ENCODE peak calls at places on chromosome 4, in nine cellular contexts. S is fibroblast of mammary gland, Q is WTC11, X is progenitor cell of endocrine pancreas, B is lung, Z is WERI-Rb-1, O is AG09319, N is GM12865, C is fibroblast of villous mesenchyme. T is an unnamed sample.

GRCh38 chr4:76782837-76783236 is 115.1 kb downstream of the SOWAHB start:
- DNase-seq in X (no peak), O (peak), Z (no peak), Q (no peak), C (peak), B (no peak), S (peak), N (no peak), T (peak)

GRCh38 chr4:143358923-143359694 is 22.4 kb downstream of the GAB1 start:
- DNase-seq in N (peak), S (peak), Z (no peak), B (peak), C (peak), Q (no peak), O (no peak), X (no peak), T (peak)

GRCh38 chr4:42995343-42995944 is 102.9 kb downstream of the GRXCR1 start:
- DNase-seq in X (no peak), B (no peak), C (peak), S (peak), O (no peak), N (peak), Q (no peak), Z (peak), T (peak)

GRCh38 chr4:147409350-147409749 is 71.5 kb upstream of the EDNRA start:
- DNase-seq in C (peak), Z (no peak), S (peak), N (no peak), X (no peak), Q (no peak), O (no peak), B (no peak), T (peak)

GRCh38 chr4:154135576-154135975 is 346.7 kb upstream of the SFRP2 start:
- DNase-seq in Q (no peak), X (no peak), B (no peak), C (no peak), Z (no peak), N (no peak), S (no peak), O (no peak), T (no peak)

GRCh38 chr4:39631700-39632079 is 7.0 kb downstream of the SMIM14 start:
- DNase-seq in B (no peak), Z (no peak), C (no peak), O (no peak), X (no peak), S (no peak), Q (no peak), N (peak), T (no peak)

GRCh38 chr4:165505991-165506779 is 127.4 kb downstream of the CPE start:
- DNase-seq in O (peak), B (no peak), S (peak), X (no peak), C (peak), Z (no peak), N (no peak), Q (no peak), T (peak)

GRCh38 chr4:45971108-45971507 is 152.7 kb downstream of the GABRG1 start:
- DNase-seq in B (no peak), X (no peak), N (no peak), C (no peak), O (no peak), S (no peak), Z (no peak), Q (no peak), T (no peak)

GRCh38 chr4:112361181-112361791 is 64.1 kb downstream of the ALPK1 start:
- DNase-seq in Z (peak), B (no peak), X (no peak), S (peak), N (peak), C (peak), Q (peak), O (no peak), T (peak)

GRCh38 chr4:77358315-77358928 is 201.4 kb downstream of the CCNG2 start:
- DNase-seq in Z (no peak), O (no peak), C (peak), N (peak), B (no peak), Q (peak), X (peak), S (peak), T (peak)

GRCh38 chr4:167102475-167102874 is 131.8 kb downstream of the SPOCK3 start:
- DNase-seq in O (no peak), B (no peak), S (no peak), Z (no peak), Q (no peak), N (no peak), X (no peak), C (no peak), T (no peak)

GRCh38 chr4:17665346-17665745 is 50.9 kb downstream of the MED28 start:
- DNase-seq in O (no peak), B (no peak), Z (no peak), S (no peak), Q (no peak), N (no peak), X (no peak), C (no peak), T (no peak)

GRCh38 chr4:184475096-184475461 is 729 bp upstream of the IRF2 start:
- DNase-seq in B (peak), O (no peak), N (peak), S (peak), Q (peak), Z (peak), C (peak), X (no peak), T (peak)

GRCh38 chr4:23934223-23934622 is 44.4 kb upstream of the PPARGC1A start:
- DNase-seq in N (no peak), B (no peak), C (no peak), Z (peak), Q (peak), S (no peak), X (no peak), O (no peak), T (no peak)

GRCh38 chr4:145427991-145428390 is 53.7 kb upstream of the SMAD1 start:
- DNase-seq in Z (no peak), B (no peak), N (no peak), Q (no peak), O (no peak), X (no peak), S (no peak), C (no peak), T (no peak)

GRCh38 chr4:177283167-177283566 is 26.5 kb upstream of the NEIL3 start:
- DNase-seq in S (peak), N (no peak), Q (no peak), X (no peak), O (peak), Z (no peak), B (no peak), C (no peak), T (peak)

GRCh38 chr4:740656-741282 is 35.1 kb downstream of the PCGF3 start:
- DNase-seq in Z (no peak), B (no peak), S (no peak), O (no peak), X (no peak), N (no peak), Q (no peak), C (no peak), T (no peak)

GRCh38 chr4:9758641-9759317 is 22.7 kb upstream of the DRD5 start:
- DNase-seq in C (no peak), Z (no peak), O (no peak), X (no peak), N (no peak), Q (no peak), S (no peak), B (no peak), T (no peak)

GRCh38 chr4:24103434-24104168 is 213.8 kb upstream of the PPARGC1A start:
- DNase-seq in O (no peak), X (no peak), C (peak), B (no peak), Q (no peak), N (no peak), Z (no peak), S (peak), T (peak)

DNA sequence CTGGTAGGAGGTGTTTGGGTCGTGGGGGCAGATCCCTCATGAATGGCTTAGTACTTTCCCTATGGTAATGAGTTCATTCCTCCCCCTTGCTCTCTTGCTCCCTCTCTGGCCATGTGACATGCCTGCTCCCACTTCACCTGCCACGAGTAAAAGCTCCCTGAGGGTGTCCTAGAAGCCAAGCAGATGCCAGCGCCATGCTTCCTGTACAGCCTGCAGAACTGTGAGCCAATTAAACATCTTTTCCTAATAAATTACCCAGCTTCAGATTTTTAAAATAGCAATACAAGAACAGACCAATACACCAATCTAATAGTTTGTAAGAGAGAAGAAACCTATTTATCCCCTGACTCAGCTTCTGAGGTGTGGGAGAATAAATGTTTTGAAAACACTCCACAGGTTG is 60.5 kb downstream of the FGFBP1 start:
- DNase-seq in N (no peak), B (no peak), Z (no peak), S (no peak), X (no peak), C (no peak), Q (no peak), O (no peak), T (no peak)
- TF ChIP-seq CTCF in N (peak), B (no peak), Z (no peak), S (no peak), X (no peak), C (no peak), Q (no peak), O (no peak), T (no peak)

GRCh38 chr4:5746829-5747745 is 36.1 kb downstream of the EVC start:
- DNase-seq in C (peak), X (no peak), N (no peak), S (peak), Q (no peak), O (no peak), B (no peak), Z (no peak), T (peak)

GRCh38 chr4:5746250-5746649 is 35.2 kb downstream of the EVC start:
- DNase-seq in Q (no peak), O (no peak), B (no peak), X (no peak), C (no peak), S (no peak), N (no peak), Z (no peak), T (no peak)

GRCh38 chr4:5749568-5749967 is 38.6 kb downstream of the EVC start:
- DNase-seq in S (no peak), X (no peak), C (no peak), Q (no peak), Z (no peak), O (no peak), B (no peak), N (no peak), T (no peak)

GRCh38 chr4:5750052-5750950 is 39.3 kb downstream of the EVC start:
- DNase-seq in B (no peak), C (peak), O (no peak), X (no peak), Q (no peak), N (no peak), S (peak), Z (no peak), T (peak)

GRCh38 chr4:5747746-5748365 is 36.9 kb downstream of the EVC start:
- DNase-seq in Q (no peak), Z (no peak), N (no peak), X (no peak), B (no peak), O (peak), S (peak), C (peak), T (peak)
- TF ChIP-seq CTCF in Q (no peak), Z (no peak), N (no peak), X (no peak), B (no peak), O (no peak), S (no peak), C (no peak), T (no peak)

DNA sequence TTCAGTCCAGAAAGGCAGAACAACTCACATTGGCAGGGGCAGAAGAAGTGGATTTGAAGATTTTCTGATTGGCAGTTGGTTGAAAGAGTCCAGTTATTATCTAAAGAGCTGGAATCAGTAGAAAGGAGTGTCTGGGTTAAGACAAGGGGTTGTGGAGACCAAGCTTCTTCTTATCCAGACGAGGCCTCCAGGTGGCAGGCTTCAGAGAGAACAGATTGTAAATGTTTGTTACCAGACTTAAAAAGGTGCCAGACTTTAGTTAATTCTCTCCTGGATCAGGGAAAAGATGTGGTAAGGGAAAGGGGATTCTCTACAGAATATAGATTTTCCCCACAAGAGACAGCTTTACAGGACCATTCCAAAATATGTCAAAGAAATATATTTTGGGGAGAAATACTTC is 36.7 kb upstream of the TLR3 start:
- DNase-seq in N (no peak), O (no peak), S (no peak), C (no peak), Z (peak), B (no peak), Q (no peak), X (no peak), T (no peak)
- TF ChIP-seq CTCF in N (no peak), O (no peak), S (no peak), C (peak), Z (peak), B (no peak), Q (no peak), X (peak), T (peak)

GRCh38 chr4:47383829-47384427 is 79.6 kb downstream of the COMMD8 start:
- DNase-seq in Z (no peak), B (no peak), S (peak), X (no peak), N (peak), O (no peak), C (peak), Q (no peak), T (peak)
- TF ChIP-seq CTCF in Z (no peak), B (no peak), S (peak), X (peak), N (peak), O (peak), C (peak), Q (no peak), T (peak)

GRCh38 chr4:28788929-28789490 is 1928.4 kb downstream of the STIM2 start:
- DNase-seq in Z (no peak), N (no peak), Q (no peak), O (no peak), C (no peak), B (no peak), X (no peak), S (no peak), T (no peak)
- TF ChIP-seq CTCF in Z (no peak), N (no peak), Q (no peak), O (no peak), C (no peak), B (no peak), X (no peak), S (no peak), T (no peak)

DNA sequence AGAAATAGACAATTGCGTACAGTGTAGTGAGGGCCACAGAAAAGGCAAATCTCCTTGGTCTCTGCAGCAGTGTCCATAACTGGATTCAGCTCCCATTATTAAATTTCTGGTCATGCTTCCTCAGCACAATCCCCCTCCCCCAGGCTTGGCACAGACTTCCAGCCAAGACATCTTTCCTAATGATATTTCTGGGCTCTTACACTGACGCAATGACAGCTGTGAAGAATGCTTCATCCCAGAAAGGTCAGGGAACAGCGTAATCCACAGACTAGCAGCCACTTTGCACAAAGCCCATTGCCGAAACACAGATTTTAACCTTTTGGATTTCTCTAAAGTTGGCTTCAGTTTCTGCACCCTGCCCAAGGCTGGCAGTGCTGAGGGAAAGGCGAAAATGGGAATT is 597.6 kb upstream of the CPEB2 start:
- DNase-seq in S (peak), X (no peak), C (no peak), Z (no peak), Q (no peak), O (no peak), N (no peak), B (no peak), T (peak)
- TF ChIP-seq CTCF in S (no peak), X (no peak), C (no peak), Z (no peak), Q (no peak), O (no peak), N (no peak), B (no peak), T (no peak)

GRCh38 chr4:3290476-3290875 is 2.3 kb upstream of the RGS12 start:
- DNase-seq in X (no peak), S (no peak), Q (peak), Z (no peak), C (no peak), B (no peak), O (no peak), N (no peak), T (no peak)
- TF ChIP-seq CTCF in X (no peak), S (no peak), Q (no peak), Z (no peak), C (no peak), B (no peak), O (no peak), N (no peak), T (no peak)

GRCh38 chr4:56908206-56909082 is 744 bp downstream of the REST start:
- DNase-seq in O (no peak), C (peak), Q (peak), S (peak), Z (peak), N (peak), B (peak), X (peak), T (peak)
- TF ChIP-seq CTCF in O (no peak), C (no peak), Q (no peak), S (no peak), Z (peak), N (no peak), B (no peak), X (no peak), T (no peak)